ENCODE peak calls at places on chromosome 22, in six cellular contexts. P is stimulated activated CD4-positive, alpha-beta T cell treated with anti-CD3 and anti-CD28 coated beads, Interleukin-15, amount 100 ng/mL, for 48 hours; T is activated gamma-delta T cell; O is lower leg skin; D is PC-3; J is BJ. A is an unnamed sample.
A peak's percentile ranks its signal among the peaks of the same experiment; 100 is the strongest.

GRCh38 chr22:24990344-24990905 is 37.9 kb downstream of the KIAA1671 start:
- DNase-seq in P (no peak), T (no peak), O (no peak), D (no peak), J (no peak), A (no peak)

GRCh38 chr22:47294571-47294970 is 532.1 kb downstream of the TBC1D22A start:
- DNase-seq in P (no peak), T (no peak), O (no peak), D (no peak), J (no peak), A (no peak)

GRCh38 chr22:28021998-28022660 is 103.1 kb upstream of the PITPNB start:
- DNase-seq in P (no peak), T (no peak), O (no peak), D (no peak), J (no peak), A (no peak)

GRCh38 chr22:44361391-44362126 is 48.8 kb upstream of the SHISAL1 start:
- DNase-seq in P (no peak), T (no peak), O (no peak), D (peak; percentile 78), J (no peak), A (no peak)

GRCh38 chr22:46958191-46958590 is 195.7 kb downstream of the TBC1D22A start:
- DNase-seq in P (no peak), T (no peak), O (no peak), D (no peak), J (no peak), A (no peak)

GRCh38 chr22:29167032-29167911 is 38.4 kb upstream of the EMID1 start:
- DNase-seq in P (peak; percentile 32), T (no peak), O (no peak), D (no peak), J (no peak), A (peak; percentile 98)

GRCh38 chr22:36467946-36468345 is 13.5 kb downstream of the TXN2 start:
- DNase-seq in P (no peak), T (no peak), O (no peak), D (peak; percentile 89), J (peak; percentile 60), A (no peak)

GRCh38 chr22:26471522-26471921 is 12.1 kb downstream of the HPS4 start:
- DNase-seq in P (no peak), T (no peak), O (no peak), D (peak; percentile 92), J (peak; percentile 75), A (no peak)

GRCh38 chr22:41501209-41501608 is 32.3 kb downstream of the ACO2 start:
- DNase-seq in P (no peak), T (no peak), O (no peak), D (no peak), J (no peak), A (no peak)

GRCh38 chr22:50621948-50622722 is 5.8 kb downstream of the ARSA start:
- DNase-seq in P (no peak), T (no peak), O (no peak), D (peak; percentile 11), J (no peak), A (no peak)

GRCh38 chr22:30829901-30830550 is 135.4 kb downstream of the OSBP2 start:
- DNase-seq in P (no peak), T (no peak), O (no peak), D (peak; percentile 97), J (peak; percentile 86), A (no peak)

GRCh38 chr22:46036558-46037408 is 59.8 kb upstream of the WNT7B start:
- DNase-seq in P (no peak), T (no peak), O (no peak), D (peak; percentile 57), J (no peak), A (no peak)

GRCh38 chr22:17633217-17633997 is 4.9 kb upstream of the ATP6V1E1 start:
- DNase-seq in P (no peak), T (no peak), O (no peak), D (peak; percentile 95), J (peak; percentile 57), A (no peak)

GRCh38 chr22:26553056-26553752 is 36.7 kb downstream of the TPST2 start:
- DNase-seq in P (no peak), T (no peak), O (no peak), D (peak; percentile 44), J (peak; percentile 46), A (no peak)

GRCh38 chr22:40665312-40665711 is 14.0 kb upstream of the MCHR1 start:
- DNase-seq in P (no peak), T (no peak), O (no peak), D (no peak), J (peak; percentile 53), A (no peak)

GRCh38 chr22:32916025-32916424 is 114.5 kb downstream of the TIMP3 start:
- DNase-seq in P (no peak), T (no peak), O (no peak), D (no peak), J (no peak), A (no peak)

GRCh38 chr22:25067851-25068421 is 115.4 kb downstream of the KIAA1671 start:
- DNase-seq in P (peak; percentile 52), T (peak; percentile 63), O (no peak), D (no peak), J (no peak), A (no peak)

GRCh38 chr22:50074056-50074455 is 11.2 kb downstream of the MLC1 start:
- DNase-seq in P (no peak), T (no peak), O (no peak), D (no peak), J (no peak), A (no peak)

GRCh38 chr22:38180841-38181452 is 683 bp downstream of the PLA2G6 start:
- DNase-seq in P (no peak), T (no peak), O (no peak), D (peak; percentile 56), J (no peak), A (no peak)